ENCODE peak calls at places on chromosomes 7 and 10, in six cellular contexts. O is uterus, T is transverse colon, P is aorta, J is foreskin keratinocyte, I is tibial nerve. S is an unnamed sample.

GRCh38 chr10:99370993-99371392 is 41.8 kb downstream of the CNNM1 start:
- DNase-seq in O (no peak), T (no peak), P (no peak), J (no peak), I (no peak), S (no peak)

GRCh38 chr7:116554911-116555310 is 30.1 kb downstream of the CAV1 start:
- DNase-seq in O (no peak), T (no peak), P (no peak), J (no peak), I (no peak), S (no peak)

GRCh38 chr7:112357136-112357535 is 93.1 kb upstream of the IFRD1 start:
- DNase-seq in O (no peak), T (no peak), P (no peak), J (no peak), I (no peak), S (no peak)

GRCh38 chr7:27149817-27150567 is 2.4 kb downstream of the HOXA3 start:
- DNase-seq in O (peak), T (peak), P (no peak), J (no peak), I (no peak), S (no peak)

GRCh38 chr10:59072038-59072437 is 104.4 kb upstream of the PHYHIPL start:
- DNase-seq in O (no peak), T (no peak), P (no peak), J (peak), I (no peak), S (no peak)

GRCh38 chr10:7389844-7390243 is 21.0 kb downstream of the SFMBT2 start:
- DNase-seq in O (no peak), T (no peak), P (no peak), J (no peak), I (no peak), S (no peak)

GRCh38 chr10:133590970-133591359 is 25.6 kb upstream of the SYCE1 start:
- DNase-seq in O (no peak), T (no peak), P (no peak), J (no peak), I (no peak), S (no peak)

GRCh38 chr10:102775201-102775972 is 31.6 kb downstream of the WBP1L start:
- DNase-seq in O (peak), T (peak), P (peak), J (no peak), I (peak), S (peak)

GRCh38 chr7:111012799-111013675 is 77.9 kb upstream of the LRRN3 start:
- DNase-seq in O (no peak), T (no peak), P (no peak), J (peak), I (no peak), S (no peak)

GRCh38 chr10:7311256-7312178 is 99.3 kb downstream of the SFMBT2 start:
- DNase-seq in O (no peak), T (no peak), P (no peak), J (peak), I (no peak), S (no peak)

GRCh38 chr7:99621271-99621670 is 4.5 kb downstream of the ZSCAN25 start:
- DNase-seq in O (no peak), T (no peak), P (no peak), J (no peak), I (no peak), S (no peak)

GRCh38 chr7:91573405-91573804 is 307.1 kb downstream of the MTERF1 start:
- DNase-seq in O (no peak), T (no peak), P (no peak), J (no peak), I (no peak), S (no peak)

GRCh38 chr7:1460757-1461639 is 1.7 kb upstream of the MICALL2 start:
- DNase-seq in O (peak), T (peak), P (peak), J (no peak), I (peak), S (peak)

GRCh38 chr10:117496616-117497028 is 45.9 kb upstream of the EMX2 start:
- DNase-seq in O (peak), T (peak), P (peak), J (peak), I (peak), S (no peak)

GRCh38 chr7:110397927-110398660 is 692.8 kb upstream of the LRRN3 start:
- DNase-seq in O (no peak), T (no peak), P (no peak), J (no peak), I (no peak), S (no peak)

GRCh38 chr7:24882989-24883631 is 96.9 kb downstream of the OSBPL3 start:
- DNase-seq in O (peak), T (no peak), P (peak), J (peak), I (peak), S (no peak)

GRCh38 chr10:126705131-126705530 is 34.6 kb upstream of the C10orf90 start:
- DNase-seq in O (no peak), T (no peak), P (no peak), J (no peak), I (no peak), S (no peak)

GRCh38 chr7:114650491-114650890 is 235.9 kb downstream of the FOXP2 start:
- DNase-seq in O (no peak), T (no peak), P (no peak), J (no peak), I (no peak), S (no peak)

GRCh38 chr10:120513307-120513706 is 56.3 kb downstream of the PLPP4 start:
- DNase-seq in O (no peak), T (no peak), P (no peak), J (no peak), I (no peak), S (no peak)

GRCh38 chr7:3957735-3958491 is 656.9 kb downstream of the SDK1 start:
- DNase-seq in O (no peak), T (no peak), P (no peak), J (no peak), I (no peak), S (no peak)

GRCh38 chr10:74078037-74078436 is 72.6 kb downstream of the AP3M1 start:
- DNase-seq in O (no peak), T (no peak), P (no peak), J (no peak), I (no peak), S (no peak)

GRCh38 chr7:131606346-131607290 is 50.2 kb upstream of the PODXL start:
- DNase-seq in O (no peak), T (no peak), P (no peak), J (peak), I (no peak), S (no peak)

GRCh38 chr10:76350583-76350982 is 919.2 kb downstream of the LRMDA start:
- DNase-seq in O (no peak), T (no peak), P (no peak), J (no peak), I (no peak), S (no peak)

GRCh38 chr10:23065549-23065948 is 29.8 kb upstream of the MSRB2 start:
- DNase-seq in O (peak), T (peak), P (peak), J (peak), I (peak), S (peak)

GRCh38 chr10:14904316-14904732 is 25.7 kb downstream of the SUV39H2 start:
- DNase-seq in O (no peak), T (no peak), P (no peak), J (no peak), I (no peak), S (no peak)

GRCh38 chr7:102152672-102153585 is 133.7 kb upstream of the SH2B2 start:
- DNase-seq in O (peak), T (no peak), P (no peak), J (peak), I (no peak), S (no peak)

GRCh38 chr10:126075009-126075408 is 178.6 kb downstream of the FANK1 start:
- DNase-seq in O (no peak), T (no peak), P (no peak), J (peak), I (no peak), S (no peak)

GRCh38 chr10:3068968-3069737 is 1.8 kb downstream of the PFKP start:
- DNase-seq in O (no peak), T (peak), P (no peak), J (no peak), I (no peak), S (no peak)

GRCh38 chr7:79982151-79982770 is 152.4 kb upstream of the GNAI1 start:
- DNase-seq in O (no peak), T (no peak), P (no peak), J (peak), I (no peak), S (no peak)

GRCh38 chr7:102975854-102976253 is 63.1 kb downstream of the LRRC17 start:
- DNase-seq in O (no peak), T (no peak), P (no peak), J (no peak), I (no peak), S (no peak)

GRCh38 chr7:146176790-146177189 is 60.2 kb downstream of the CNTNAP2 start:
- DNase-seq in O (no peak), T (no peak), P (no peak), J (no peak), I (no peak), S (no peak)

DNA sequence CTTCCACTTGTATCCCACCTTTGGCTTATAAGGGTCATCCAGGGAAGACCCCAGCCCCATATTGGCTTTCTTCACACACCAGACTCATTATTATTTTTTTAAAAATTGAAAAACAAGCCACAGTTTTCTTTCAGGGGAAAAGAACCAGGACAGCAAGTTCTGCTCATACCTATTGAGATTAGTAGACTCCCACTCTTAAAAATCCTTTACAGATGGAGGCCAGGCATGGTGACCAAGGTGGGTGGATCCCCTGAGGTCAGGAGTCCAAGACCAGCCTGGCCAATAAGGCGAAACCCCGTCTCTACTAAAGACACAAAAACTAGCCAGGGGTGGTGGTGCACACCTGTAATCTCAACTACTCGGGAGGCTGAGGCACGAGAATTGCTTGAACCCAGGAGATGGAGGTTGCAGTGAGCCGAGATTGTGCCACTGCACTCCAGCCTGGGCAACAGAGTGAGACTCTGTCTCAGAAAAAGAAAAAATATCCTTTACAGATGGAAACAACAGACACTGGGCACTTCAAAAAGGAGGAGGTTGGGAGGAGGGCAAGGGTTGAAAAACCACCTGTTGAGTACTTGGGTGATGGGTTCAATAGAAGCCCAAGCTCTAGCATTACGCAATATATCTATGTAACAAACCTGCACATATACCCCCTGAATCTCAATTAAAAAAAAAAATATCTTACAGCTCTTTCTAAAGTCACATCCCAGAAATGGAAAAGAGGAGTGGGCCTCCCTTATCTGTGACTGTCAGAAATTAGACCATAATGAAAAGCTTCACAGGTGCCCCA is 11.8 kb downstream of the VIM start:
- DNase-seq in O (no peak), T (no peak), P (no peak), J (no peak), I (no peak), S (no peak)
- H3K27ac ChIP-seq in O (no peak), T (no peak), P (no peak), J (no peak), I (no peak), S (no peak)

GRCh38 chr10:44261296-44261695 is 123.6 kb downstream of the CXCL12 start:
- DNase-seq in O (peak), T (no peak), P (no peak), J (no peak), I (no peak), S (no peak)

GRCh38 chr10:44261710-44262455 is 123.0 kb downstream of the CXCL12 start:
- DNase-seq in O (peak), T (no peak), P (peak), J (no peak), I (no peak), S (no peak)

GRCh38 chr10:44262551-44263251 is 122.2 kb downstream of the CXCL12 start:
- DNase-seq in O (no peak), T (no peak), P (no peak), J (no peak), I (no peak), S (no peak)

GRCh38 chr10:44264244-44264643 is 120.7 kb downstream of the CXCL12 start:
- DNase-seq in O (peak), T (no peak), P (no peak), J (no peak), I (no peak), S (no peak)

DNA sequence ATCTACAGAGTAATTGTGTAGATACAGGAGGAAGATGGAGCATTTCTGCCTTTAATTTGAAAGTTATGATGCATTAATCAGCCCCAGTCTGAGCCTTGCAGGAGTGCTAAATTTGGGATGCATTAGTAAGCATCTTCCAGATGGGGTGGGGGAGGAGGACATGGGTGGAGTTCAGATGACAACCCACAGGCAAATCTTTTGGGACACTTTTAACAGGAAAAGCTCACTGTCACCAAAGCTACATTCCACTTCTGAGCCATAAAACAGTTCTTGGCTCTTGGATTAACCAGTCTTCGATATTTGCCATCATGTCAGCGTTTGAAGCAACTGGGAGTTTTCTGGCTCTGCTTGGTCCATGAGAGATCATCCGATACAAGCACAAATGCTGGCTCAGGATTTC is 121.1 kb downstream of the CXCL12 start:
- DNase-seq in O (no peak), T (no peak), P (no peak), J (no peak), I (no peak), S (no peak)
- H3K27ac ChIP-seq in O (peak), T (peak), P (no peak), J (no peak), I (no peak), S (no peak)

GRCh38 chr7:37323912-37324430 is 124.7 kb downstream of the ELMO1 start:
- DNase-seq in O (no peak), T (no peak), P (no peak), J (no peak), I (no peak), S (no peak)
- H3K27ac ChIP-seq in O (no peak), T (no peak), P (no peak), J (no peak), I (no peak), S (peak)

GRCh38 chr10:6270951-6271350 is 68.2 kb downstream of the PFKFB3 start:
- DNase-seq in O (no peak), T (no peak), P (no peak), J (no peak), I (no peak), S (peak)

GRCh38 chr10:6267941-6268340 is 65.2 kb downstream of the PFKFB3 start:
- DNase-seq in O (no peak), T (no peak), P (no peak), J (no peak), I (no peak), S (no peak)

GRCh38 chr10:6271663-6272062 is 68.9 kb downstream of the PFKFB3 start:
- DNase-seq in O (no peak), T (no peak), P (no peak), J (no peak), I (no peak), S (no peak)

GRCh38 chr10:6272126-6272525 is 69.4 kb downstream of the PFKFB3 start:
- DNase-seq in O (no peak), T (no peak), P (no peak), J (no peak), I (no peak), S (no peak)

DNA sequence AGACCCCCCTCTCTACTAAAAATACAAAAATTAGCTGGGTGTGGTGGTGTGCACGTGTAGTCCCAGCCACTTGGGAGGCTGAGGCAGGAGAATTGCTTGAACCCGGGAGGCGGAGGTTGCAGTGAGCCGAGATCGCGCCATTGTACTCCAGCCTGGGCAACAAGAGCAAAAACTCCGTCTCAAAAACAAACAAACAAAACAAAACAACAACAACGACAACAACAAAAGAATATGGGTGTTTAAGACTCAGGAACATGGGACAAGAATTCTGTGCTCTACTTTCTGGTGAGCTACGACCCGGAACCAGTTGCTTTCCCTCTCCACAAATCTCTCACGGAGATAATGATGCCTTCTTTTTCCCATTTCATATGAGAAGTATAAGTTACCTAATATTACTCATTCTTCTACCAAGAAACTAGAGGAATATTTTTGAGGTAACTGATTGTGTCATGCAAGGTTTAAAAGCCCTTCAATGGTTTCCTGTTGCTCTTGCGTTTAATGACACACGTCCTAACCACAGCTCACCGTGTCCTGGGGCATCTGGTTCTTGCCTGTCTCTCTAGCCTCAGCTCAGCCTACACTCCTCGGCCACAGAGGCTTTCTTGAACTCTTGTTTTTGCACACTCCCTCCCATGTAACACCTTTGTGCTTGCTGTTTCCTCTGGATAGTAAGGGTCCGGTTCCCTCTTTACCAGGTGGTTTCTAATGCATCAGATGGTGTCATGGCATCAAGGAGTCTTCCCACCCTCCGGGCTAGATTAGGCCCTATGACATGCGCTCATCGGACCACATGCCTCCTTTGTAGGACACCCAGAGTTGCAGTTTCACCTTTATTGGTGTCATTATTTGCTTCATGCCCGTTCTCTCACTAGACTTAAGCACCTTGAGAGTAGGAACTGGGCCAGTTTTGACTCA is 67.5 kb downstream of the PFKFB3 start:
- DNase-seq in O (no peak), T (peak), P (no peak), J (peak), I (no peak), S (no peak)
- H3K27ac ChIP-seq in O (no peak), T (peak), P (no peak), J (no peak), I (no peak), S (peak)

DNA sequence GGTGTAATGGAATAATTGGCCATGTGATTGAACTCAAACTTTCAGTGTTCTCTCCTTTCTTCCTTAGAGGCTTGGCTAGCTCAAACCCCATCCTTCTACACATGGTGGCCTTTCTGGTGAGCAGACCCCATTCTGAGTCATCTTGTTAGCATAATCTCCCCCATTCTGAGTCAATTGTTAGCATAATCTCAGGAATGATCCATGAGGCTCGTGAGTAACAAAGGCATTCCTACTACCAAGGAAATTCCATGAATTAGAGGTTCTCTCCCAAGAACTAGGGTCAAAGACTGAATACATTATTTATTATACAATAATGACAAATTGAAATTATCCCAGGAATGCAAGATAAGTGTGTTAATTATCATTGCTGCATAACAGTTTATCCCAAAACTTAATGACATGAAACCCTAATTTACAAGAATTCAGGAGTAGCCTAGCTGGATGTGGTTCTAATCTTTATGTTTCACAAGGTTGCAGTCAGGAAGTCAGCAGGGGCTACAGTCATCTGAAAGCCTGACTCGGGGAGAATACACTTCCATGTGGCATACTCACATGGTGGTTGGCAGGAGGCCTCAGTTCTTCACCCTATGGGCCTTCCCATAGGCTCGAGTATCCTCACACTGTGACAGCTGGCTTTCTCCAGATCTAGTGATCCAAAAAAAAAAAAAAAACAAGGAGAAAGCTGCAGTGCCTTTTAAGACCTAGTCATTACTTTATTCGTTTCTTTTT is 100.2 kb downstream of the MMRN2 start:
- DNase-seq in O (no peak), T (no peak), P (no peak), J (peak), I (no peak), S (no peak)
- H3K27ac ChIP-seq in O (no peak), T (no peak), P (no peak), J (no peak), I (no peak), S (no peak)

DNA sequence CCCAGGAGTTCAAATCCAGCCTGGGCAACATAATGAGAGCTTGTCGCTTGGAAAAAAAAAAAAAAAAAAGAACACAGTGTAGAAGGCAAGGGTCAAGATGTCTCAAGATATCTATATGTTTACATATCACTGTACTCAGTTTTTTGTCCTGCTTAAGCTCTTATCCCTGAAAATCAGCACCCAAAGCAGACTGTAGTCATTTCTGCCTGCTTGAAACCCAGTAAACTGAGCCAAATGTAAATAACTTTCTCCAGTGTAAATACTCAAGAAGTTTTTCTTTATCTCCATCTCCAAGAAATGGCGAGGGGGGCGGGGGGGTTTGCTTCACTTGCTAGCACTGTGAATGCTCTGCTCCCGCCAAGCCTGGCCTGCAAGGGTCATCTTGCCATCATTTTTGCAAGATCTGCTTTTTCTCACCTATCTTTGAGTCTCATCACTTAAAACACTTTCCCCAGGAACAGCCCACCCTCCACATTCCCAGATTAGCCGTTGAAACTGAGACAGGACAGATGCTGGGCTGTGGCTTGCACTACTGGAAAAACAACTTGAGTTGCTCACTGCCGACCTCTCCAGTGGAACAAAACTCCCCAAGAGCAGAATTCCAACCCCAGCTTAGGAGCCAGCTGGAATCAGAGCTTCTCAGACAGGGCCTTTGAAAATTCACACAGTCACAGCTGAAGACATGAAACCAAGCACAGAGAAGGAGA is 54.6 kb downstream of the AFAP1L2 start:
- DNase-seq in O (peak), T (peak), P (no peak), J (no peak), I (no peak), S (no peak)
- H3K27ac ChIP-seq in O (peak), T (peak), P (no peak), J (no peak), I (peak), S (no peak)

S was measured in substantia nigra.